ENCODE peak calls at places on chromosomes 12 and 14, in six cellular contexts. Q is GM23338, Y is colonic mucosa, L is body of pancreas, K is HepG2, M is lower lobe of right lung. R is an unnamed sample.

GRCh38 chr12:115752913-115753726 is 524.4 kb downstream of the MED13L start:
- DNase-seq in Q (peak; percentile 75), Y (peak; percentile 36), L (peak; percentile 41), K (peak; percentile 58), M (no peak), R (peak; percentile 36)

GRCh38 chr14:37202812-37203211 is 5.1 kb downstream of the MIPOL1 start:
- DNase-seq in Q (no peak), Y (no peak), L (no peak), K (no peak), M (no peak), R (no peak)

GRCh38 chr12:124159655-124160054 is 135.2 kb upstream of the RFLNA start:
- DNase-seq in Q (no peak), Y (peak; percentile 62), L (no peak), K (no peak), M (no peak), R (no peak)

GRCh38 chr12:6700646-6701051 is at the start of gene PIANP:
- DNase-seq in Q (peak; percentile 58), Y (no peak), L (peak; percentile 50), K (no peak), M (no peak), R (peak; percentile 87)

GRCh38 chr12:93727195-93727811 is 50.1 kb downstream of the CRADD start:
- DNase-seq in Q (no peak), Y (no peak), L (peak; percentile 42), K (no peak), M (no peak), R (no peak)

GRCh38 chr12:1619599-1619998 is 9.4 kb upstream of the WNT5B start:
- DNase-seq in Q (no peak), Y (no peak), L (peak; percentile 25), K (no peak), M (peak; percentile 80), R (no peak)

GRCh38 chr12:64522316-64522715 is 70.4 kb downstream of the TBK1 start:
- DNase-seq in Q (no peak), Y (no peak), L (no peak), K (no peak), M (no peak), R (no peak)

GRCh38 chr12:59651230-59651920 is 55.5 kb downstream of the SLC16A7 start:
- DNase-seq in Q (no peak), Y (no peak), L (no peak), K (peak; percentile 9), M (no peak), R (no peak)

GRCh38 chr12:14710632-14711324 is 14.4 kb upstream of the GUCY2C start:
- DNase-seq in Q (peak; percentile 56), Y (no peak), L (no peak), K (no peak), M (no peak), R (no peak)

GRCh38 chr12:121128908-121129704 is 3.6 kb upstream of the P2RX7 start:
- DNase-seq in Q (peak; percentile 69), Y (peak; percentile 75), L (peak; percentile 68), K (peak; percentile 78), M (peak; percentile 89), R (peak; percentile 67)

GRCh38 chr14:25010471-25010870 is 39.5 kb downstream of the STXBP6 start:
- DNase-seq in Q (peak; percentile 74), Y (no peak), L (no peak), K (no peak), M (no peak), R (no peak)

GRCh38 chr12:51941011-51941561 is 10.4 kb upstream of the ACVR1B start:
- DNase-seq in Q (peak; percentile 34), Y (no peak), L (no peak), K (no peak), M (no peak), R (peak; percentile 58)

GRCh38 chr12:76025601-76026575 is 5.7 kb downstream of the PHLDA1 start:
- DNase-seq in Q (no peak), Y (no peak), L (no peak), K (no peak), M (no peak), R (no peak)

GRCh38 chr12:84698576-84699333 is 213.8 kb downstream of the SLC6A15 start:
- DNase-seq in Q (no peak), Y (peak; percentile 19), L (no peak), K (no peak), M (no peak), R (no peak)

GRCh38 chr14:103445783-103446182 is 60.6 kb downstream of the MARK3 start:
- DNase-seq in Q (peak; percentile 14), Y (no peak), L (no peak), K (no peak), M (no peak), R (no peak)

GRCh38 chr12:104219908-104220404 is 4.4 kb downstream of the TXNRD1 start:
- DNase-seq in Q (no peak), Y (peak; percentile 53), L (peak; percentile 9), K (peak; percentile 69), M (no peak), R (no peak)

GRCh38 chr12:56129210-56129691 is 1.2 kb downstream of the ESYT1 start:
- DNase-seq in Q (peak; percentile 77), Y (peak; percentile 74), L (peak; percentile 69), K (no peak), M (peak; percentile 82), R (peak; percentile 86)

GRCh38 chr12:68317047-68317667 is 15.0 kb downstream of the MDM1 start:
- DNase-seq in Q (peak; percentile 61), Y (peak; percentile 37), L (peak; percentile 53), K (peak; percentile 35), M (no peak), R (no peak)

GRCh38 chr12:79547735-79548347 is 142.9 kb downstream of the PAWR start:
- DNase-seq in Q (peak; percentile 85), Y (peak; percentile 59), L (peak; percentile 51), K (peak; percentile 91), M (no peak), R (no peak)

GRCh38 chr14:101876539-101876938 is 87.8 kb upstream of the DYNC1H1 start:
- DNase-seq in Q (no peak), Y (peak; percentile 73), L (peak; percentile 54), K (no peak), M (peak; percentile 81), R (no peak)

GRCh38 chr12:5956987-5957386 is 11.9 kb upstream of the ANO2 start:
- DNase-seq in Q (no peak), Y (no peak), L (no peak), K (no peak), M (no peak), R (no peak)

GRCh38 chr14:101497910-101498860 is 63.1 kb upstream of the DIO3 start:
- DNase-seq in Q (no peak), Y (no peak), L (peak; percentile 3), K (no peak), M (peak; percentile 14), R (peak; percentile 20)

GRCh38 chr12:120725659-120726509 is at the start of gene ACADS:
- DNase-seq in Q (peak; percentile 97), Y (peak; percentile 94), L (peak; percentile 96), K (peak; percentile 73), M (peak; percentile 95), R (peak; percentile 100)

GRCh38 chr14:75833326-75834020 is 148.3 kb downstream of the TGFB3 start:
- DNase-seq in Q (no peak), Y (no peak), L (no peak), K (no peak), M (no peak), R (no peak)

GRCh38 chr12:98750511-98750910 is 105.4 kb downstream of the APAF1 start:
- DNase-seq in Q (peak; percentile 35), Y (no peak), L (no peak), K (no peak), M (no peak), R (no peak)

GRCh38 chr14:89406941-89407340 is 10.1 kb downstream of the FOXN3 start:
- DNase-seq in Q (no peak), Y (no peak), L (no peak), K (no peak), M (no peak), R (no peak)

GRCh38 chr12:28374556-28374955 is 184.3 kb downstream of the CCDC91 start:
- DNase-seq in Q (no peak), Y (no peak), L (no peak), K (no peak), M (no peak), R (no peak)

GRCh38 chr12:66166561-66166960 is 3.2 kb downstream of the TMBIM4 start:
- DNase-seq in Q (no peak), Y (no peak), L (no peak), K (no peak), M (no peak), R (no peak)
- H3K4me3 ChIP-seq in Q (no peak overlapping the region), Y (no peak overlapping the region), L (no peak overlapping the region), K (no peak overlapping the region), M (no peak overlapping the region), R (no peak overlapping the region)

DNA sequence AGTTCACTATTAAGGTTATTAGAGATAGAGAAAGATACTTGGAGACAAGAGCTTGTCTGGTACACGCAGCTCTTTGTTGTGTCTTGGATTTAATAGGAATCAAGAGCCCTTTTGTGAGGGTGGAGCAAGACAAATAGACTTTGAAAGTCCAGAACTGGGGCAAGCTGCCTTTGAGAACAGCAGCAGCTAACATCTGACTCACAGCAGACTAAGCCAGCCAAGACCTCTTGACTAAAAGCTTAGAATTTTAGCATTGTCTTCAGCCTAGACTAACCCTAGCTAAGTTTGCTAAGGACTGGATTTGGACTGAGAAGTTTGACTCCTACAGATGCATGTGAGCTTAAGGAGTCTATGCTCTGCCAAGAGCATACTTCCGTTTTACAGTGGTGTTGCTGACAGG is 201.9 kb upstream of the RBM19 start:
- DNase-seq in Q (no peak), Y (no peak), L (no peak), K (no peak), M (no peak), R (no peak)
- H3K27me3 ChIP-seq in Q (peaks cover 3% of the 10 kb centered on the region), Y (no peaks in the 10 kb centered on the region), L (no peaks in the 10 kb centered on the region), K (no peaks in the 10 kb centered on the region), M (no peaks in the 10 kb centered on the region), R (no peaks in the 10 kb centered on the region)

DNA sequence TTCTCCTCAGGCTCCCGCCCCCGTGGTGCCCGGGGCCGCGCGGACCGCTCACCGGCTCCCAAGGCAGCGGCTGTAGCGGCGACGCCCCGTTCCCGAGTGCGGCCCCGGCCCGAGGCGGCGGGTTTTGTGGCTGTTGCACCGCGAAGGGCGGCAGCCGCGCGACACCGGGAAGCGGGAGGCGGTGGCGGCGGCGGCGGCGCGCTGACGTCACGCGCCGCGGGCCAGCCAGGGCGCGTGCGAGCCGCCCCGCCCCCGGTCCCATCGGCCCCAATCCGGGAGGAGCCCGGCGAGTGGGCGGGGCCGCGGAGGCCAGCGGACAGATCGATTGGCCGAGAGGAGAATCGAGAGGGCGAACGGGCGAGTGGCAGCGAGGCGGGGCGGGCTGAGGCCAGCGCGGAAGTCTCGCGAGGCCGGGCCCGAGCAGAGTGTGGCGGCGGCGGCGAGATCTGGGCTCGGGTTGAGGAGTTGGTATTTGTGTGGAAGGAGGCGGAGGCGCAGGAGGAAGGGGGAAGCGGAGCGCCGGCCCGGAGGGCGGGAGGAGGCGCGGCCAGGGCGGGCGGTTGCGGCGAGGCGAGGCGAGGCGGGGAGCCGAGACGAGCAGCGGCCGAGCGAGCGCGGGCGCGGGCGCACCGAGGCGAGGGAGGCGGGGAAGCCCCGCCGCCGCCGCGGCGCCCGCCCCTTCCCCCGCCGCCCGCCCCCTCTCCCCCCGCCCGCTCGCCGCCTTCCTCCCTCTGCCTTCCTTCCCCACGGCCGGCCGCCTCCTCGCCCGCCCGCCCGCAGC is at the start of gene YY1:
- DNase-seq in Q (peak; percentile 99), Y (peak; percentile 99), L (peak; percentile 100), K (peak; percentile 93), M (peak; percentile 100), R (peak; percentile 99)
- H3K36me3 ChIP-seq in Q (peaks cover 5% of the 10 kb centered on the region), Y (no peaks in the 10 kb centered on the region), L (no peaks in the 10 kb centered on the region), K (no peaks in the 10 kb centered on the region), M (no peaks in the 10 kb centered on the region), R (peaks cover 1% of the 10 kb centered on the region)

GRCh38 chr14:73633517-73634332 is 11.1 kb upstream of the DNAL1 start:
- DNase-seq in Q (peak; percentile 85), Y (peak; percentile 74), L (peak; percentile 71), K (peak; percentile 59), M (peak; percentile 75), R (peak; percentile 81)
- H3K4me3 ChIP-seq in Q (peak overlapping the region; percentile 79), Y (peak overlapping the region; percentile 61), L (peak overlapping the region; percentile 2), K (peak overlapping the region; percentile 51), M (peak overlapping the region; percentile 67), R (peak overlapping the region; percentile 48)